ENCODE peak calls at places on chromosomes 12 and 14, in four cellular contexts. W is SK-N-SH, Z is HepG2, K is GM12878. H is an unnamed sample.

GRCh38 chr12:52611080-52611468 is 7.3 kb downstream of the KRT73 start:
- DNase-seq in K (no peak), Z (no peak), W (no peak), H (no peak)

GRCh38 chr14:99055816-99056215 is 216.2 kb downstream of the BCL11B start:
- DNase-seq in Z (no peak), W (no peak), K (no peak), H (no peak)

GRCh38 chr14:61561144-61561543 is 134.2 kb upstream of the HIF1A start:
- DNase-seq in W (peak), Z (peak), K (no peak), H (no peak)

GRCh38 chr12:10140001-10140400 is 10.0 kb upstream of the CLEC7A start:
- DNase-seq in K (peak), W (peak), Z (peak), H (no peak)

GRCh38 chr12:121530600-121531355 is 50.0 kb downstream of the KDM2B start:
- DNase-seq in Z (no peak), K (no peak), W (no peak), H (peak)

GRCh38 chr12:58955849-58956248 is 35.5 kb upstream of the LRIG3 start:
- DNase-seq in W (no peak), K (no peak), Z (no peak), H (no peak)

GRCh38 chr12:15688202-15688736 is 100.9 kb downstream of the EPS8 start:
- DNase-seq in W (no peak), Z (no peak), K (no peak), H (no peak)

GRCh38 chr12:105455250-105455649 is 124.8 kb downstream of the C12orf75 start:
- DNase-seq in K (no peak), Z (no peak), W (no peak), H (no peak)

GRCh38 chr14:104563742-104564615 is 15.6 kb upstream of the C14orf180 start:
- DNase-seq in K (no peak), Z (peak), W (peak), H (peak)

GRCh38 chr12:24285413-24285812 is 335.9 kb upstream of the SOX5 start:
- DNase-seq in K (no peak), W (no peak), Z (no peak), H (no peak)

GRCh38 chr12:109797905-109798669 is 35.1 kb downstream of the TRPV4 start:
- DNase-seq in W (peak), Z (no peak), K (no peak), H (no peak)

GRCh38 chr12:20549115-20549719 is 145.9 kb upstream of the SLCO1C1 start:
- DNase-seq in W (peak), K (no peak), Z (peak), H (no peak)

GRCh38 chr12:96236221-96236822 is 42.1 kb downstream of the ELK3 start:
- DNase-seq in Z (no peak), W (no peak), K (no peak), H (no peak)
- TF ChIP-seq POLR2AphosphoS5 in Z (no peak), W (no peak), K (no peak), H (no peak)

DNA sequence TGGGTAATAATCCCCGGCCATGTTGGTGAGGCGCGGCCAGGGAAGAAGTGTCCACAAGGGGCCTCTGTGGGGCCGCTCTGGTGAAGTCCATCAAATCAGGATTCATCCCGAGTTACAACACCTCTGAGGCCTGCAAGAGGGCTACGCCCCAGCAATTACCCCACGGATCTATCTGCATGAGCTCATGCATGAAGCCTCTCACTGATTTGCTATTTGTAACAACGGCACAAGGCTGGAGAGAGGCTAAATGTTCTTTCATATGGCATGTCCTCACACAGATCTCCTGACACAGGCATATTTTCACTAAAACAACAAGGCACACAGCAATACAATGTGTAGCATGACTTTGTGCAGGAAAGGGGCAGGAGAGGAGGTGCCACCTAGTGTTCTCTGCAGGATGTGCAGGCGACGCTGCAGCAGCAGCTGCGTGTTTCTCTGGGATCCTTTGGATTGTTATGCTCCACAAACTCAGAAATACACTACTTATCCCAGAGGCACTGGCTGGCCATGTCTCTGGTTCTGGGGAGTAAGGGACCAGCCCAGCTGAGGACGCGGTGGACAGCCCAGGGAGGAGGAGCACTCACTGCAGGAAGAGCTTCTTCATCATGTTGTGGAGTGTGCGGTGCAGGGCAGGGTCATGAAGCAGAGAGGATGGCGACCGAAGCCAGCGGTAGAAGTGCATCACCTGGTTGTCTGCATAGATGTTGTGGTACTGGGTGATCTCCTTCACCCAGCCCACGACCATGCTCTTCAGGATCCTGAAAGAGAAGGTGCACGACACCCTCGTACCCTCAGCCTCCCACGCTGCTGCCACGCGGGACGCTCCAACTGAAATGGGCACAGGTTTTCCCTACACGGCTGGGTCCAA is 20.2 kb downstream of the P2RX2 start:
- DNase-seq in Z (peak), K (no peak), W (peak), H (no peak)
- TF ChIP-seq TAF1 in Z (no peak), K (no peak), W (no peak), H (no peak)

DNA sequence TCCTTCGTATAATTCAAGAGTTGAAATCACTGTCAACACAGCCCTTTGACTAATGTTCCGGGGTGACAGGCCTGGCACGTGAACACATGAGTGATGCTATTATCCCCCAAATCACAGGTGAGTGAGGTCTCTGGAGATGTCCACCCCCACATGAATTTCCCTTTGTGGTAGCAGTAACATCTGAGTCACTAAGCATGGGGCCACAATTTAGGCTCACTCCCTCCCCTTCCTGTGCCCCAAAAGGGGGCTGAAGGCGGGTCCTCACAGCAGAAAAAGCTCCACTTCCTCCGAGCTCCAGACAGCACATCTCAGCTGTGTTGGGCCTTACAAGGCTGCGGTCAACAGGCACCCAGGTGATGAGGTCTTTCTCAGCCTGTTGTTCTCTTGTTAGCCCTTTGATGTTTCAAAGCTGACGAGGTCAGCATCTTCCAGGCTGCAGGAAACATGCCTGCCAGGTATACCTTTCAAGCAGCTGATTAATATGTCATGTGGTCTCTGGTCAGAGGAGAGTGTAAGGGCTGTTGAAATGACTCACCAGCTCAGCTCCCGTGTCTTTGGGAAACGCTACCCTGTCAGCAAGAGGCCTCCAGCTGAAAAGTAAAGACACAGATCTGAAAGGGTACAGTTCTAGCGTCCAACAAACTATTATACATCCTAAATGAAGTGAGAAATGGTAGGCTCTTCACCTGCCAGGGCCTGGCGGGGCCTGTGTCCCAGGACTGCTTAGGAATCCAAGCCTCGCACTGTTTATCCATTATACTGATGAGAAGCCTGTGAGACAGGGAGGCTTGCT is 107.3 kb downstream of the ZFP36L1 start:
- DNase-seq in W (no peak), Z (peak), K (peak), H (peak)
- TF ChIP-seq POLR2AphosphoS5 in W (no peak), Z (no peak), K (peak), H (peak)

DNA sequence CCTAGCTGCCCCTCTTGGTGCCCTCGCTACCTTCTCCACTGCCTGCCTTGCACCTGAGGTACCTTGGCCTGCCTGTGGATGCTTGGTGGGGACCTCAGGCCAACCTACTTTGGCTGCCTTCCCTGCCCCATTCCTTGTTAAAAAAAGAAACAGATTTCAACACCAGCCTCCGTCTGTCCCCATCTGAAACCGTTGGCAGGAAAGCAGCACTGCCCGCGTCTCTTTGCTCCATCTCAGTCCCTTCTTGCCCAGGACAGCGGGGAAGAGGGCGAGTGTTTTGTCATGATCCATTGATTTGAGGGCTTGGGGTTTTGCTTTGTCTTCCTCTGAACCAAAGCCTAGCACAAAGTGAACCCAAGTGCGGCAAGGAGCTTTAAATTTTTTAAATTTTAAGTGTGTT is 5.9 kb downstream of the TPCN1 start:
- DNase-seq in W (no peak), K (no peak), Z (no peak), H (no peak)
- TF ChIP-seq TAF1 in W (no peak), K (no peak), Z (no peak), H (no peak)

H was measured in GM12892.